ENCODE peak calls at places on chromosome 18, in five cellular contexts. One of them, this sample, is unnamed. For H3K4me1, the result is how much of the 10 kb centered on the place peaks cover.

GRCh38 chr18:48987821-48988220 is 37.1 kb upstream of the SMAD7 start:
- DNase-seq in ovary: no peak
- DNase-seq in right atrium auricular region: no peak
- DNase-seq in tibial artery: no peak
- DNase-seq in mucosa of descending colon: no peak
- DNase-seq in this sample: no peak

GRCh38 chr18:23752796-23753195 is 63.5 kb downstream of the LAMA3 start:
- DNase-seq in tibial artery: no peak
- DNase-seq in ovary: no peak
- DNase-seq in right atrium auricular region: no peak
- DNase-seq in mucosa of descending colon: no peak
- DNase-seq in this sample: no peak

GRCh38 chr18:4017479-4017878 is 437.6 kb downstream of the DLGAP1 start:
- DNase-seq in ovary: no peak
- DNase-seq in mucosa of descending colon: no peak
- DNase-seq in right atrium auricular region: no peak
- DNase-seq in tibial artery: no peak
- DNase-seq in this sample: no peak

GRCh38 chr18:49843778-49844625 is 30.7 kb upstream of the ACAA2 start:
- DNase-seq in mucosa of descending colon: no peak
- DNase-seq in tibial artery: no peak
- DNase-seq in ovary: no peak
- DNase-seq in right atrium auricular region: peak
- DNase-seq in this sample: peak

GRCh38 chr18:63953811-63954210 is 4.7 kb downstream of the HMSD start:
- DNase-seq in tibial artery: no peak
- DNase-seq in right atrium auricular region: no peak
- DNase-seq in mucosa of descending colon: no peak
- DNase-seq in ovary: no peak
- DNase-seq in this sample: no peak

GRCh38 chr18:77070627-77071026 is 62.0 kb downstream of the MBP start:
- DNase-seq in right atrium auricular region: no peak
- DNase-seq in mucosa of descending colon: no peak
- DNase-seq in ovary: no peak
- DNase-seq in tibial artery: no peak
- DNase-seq in this sample: no peak

GRCh38 chr18:22667616-22668422 is 250.1 kb upstream of the CTAGE1 start:
- DNase-seq in mucosa of descending colon: no peak
- DNase-seq in tibial artery: no peak
- DNase-seq in ovary: no peak
- DNase-seq in right atrium auricular region: no peak
- DNase-seq in this sample: no peak

GRCh38 chr18:60980422-60981005 is 352.7 kb upstream of the CDH20 start:
- DNase-seq in ovary: no peak
- DNase-seq in tibial artery: no peak
- DNase-seq in mucosa of descending colon: no peak
- DNase-seq in right atrium auricular region: no peak
- DNase-seq in this sample: no peak

GRCh38 chr18:7940976-7941375 is 373.9 kb downstream of the PTPRM start:
- DNase-seq in mucosa of descending colon: no peak
- DNase-seq in tibial artery: no peak
- DNase-seq in ovary: no peak
- DNase-seq in right atrium auricular region: no peak
- DNase-seq in this sample: no peak

GRCh38 chr18:70205421-70206397 is at the start of gene RTTN:
- DNase-seq in mucosa of descending colon: peak
- DNase-seq in tibial artery: peak
- DNase-seq in right atrium auricular region: peak
- DNase-seq in ovary: peak
- DNase-seq in this sample: peak

DNA sequence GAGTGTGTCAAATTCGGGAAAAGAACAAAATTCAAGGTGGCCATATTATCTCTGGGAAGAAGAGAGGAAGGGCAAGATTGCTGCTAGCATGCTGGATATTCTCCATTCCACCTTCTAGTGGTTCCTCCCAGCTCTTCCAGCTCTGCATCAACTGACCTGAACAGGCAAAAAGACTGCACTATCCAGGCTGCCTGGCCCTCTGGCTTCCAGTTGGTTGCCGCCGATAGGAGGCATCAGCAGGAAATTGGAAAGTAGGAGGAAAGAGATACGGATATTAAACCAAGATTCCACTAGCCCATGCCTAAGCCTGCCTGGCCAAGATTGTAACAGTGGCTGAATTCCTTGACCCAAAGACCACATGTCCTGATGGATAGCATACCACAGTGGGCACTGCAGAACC is 1.7 kb upstream of the RTTN start:
- DNase-seq in mucosa of descending colon: no peak
- DNase-seq in ovary: no peak
- DNase-seq in right atrium auricular region: no peak
- DNase-seq in tibial artery: no peak
- DNase-seq in this sample: no peak
- TF ChIP-seq CTCF in mucosa of descending colon: no peak
- TF ChIP-seq CTCF in ovary: no peak
- TF ChIP-seq CTCF in right atrium auricular region: no peak
- TF ChIP-seq CTCF in tibial artery: no peak
- TF ChIP-seq CTCF in this sample: no peak

GRCh38 chr18:13316066-13316465 is 97.5 kb downstream of the LDLRAD4 start:
- DNase-seq in tibial artery: no peak
- DNase-seq in ovary: no peak
- DNase-seq in right atrium auricular region: no peak
- DNase-seq in mucosa of descending colon: no peak
- DNase-seq in this sample: no peak
- H3K4me1 ChIP-seq in tibial artery: under half
- H3K4me1 ChIP-seq in ovary: under half
- H3K4me1 ChIP-seq in right atrium auricular region: under half
- H3K4me1 ChIP-seq in mucosa of descending colon: under half
- H3K4me1 ChIP-seq in this sample: under half

GRCh38 chr18:25141796-25142365 is 210.1 kb downstream of the ZNF521 start:
- DNase-seq in mucosa of descending colon: no peak
- DNase-seq in ovary: no peak
- DNase-seq in right atrium auricular region: no peak
- DNase-seq in tibial artery: no peak
- DNase-seq in this sample: no peak
- TF ChIP-seq CTCF in mucosa of descending colon: no peak
- TF ChIP-seq CTCF in ovary: no peak
- TF ChIP-seq CTCF in right atrium auricular region: no peak
- TF ChIP-seq CTCF in tibial artery: no peak
- TF ChIP-seq CTCF in this sample: no peak

GRCh38 chr18:35123811-35124210 is 82.6 kb downstream of the MAPRE2 start:
- DNase-seq in ovary: no peak
- DNase-seq in mucosa of descending colon: no peak
- DNase-seq in right atrium auricular region: no peak
- DNase-seq in tibial artery: no peak
- DNase-seq in this sample: no peak
- H3K4me1 ChIP-seq in ovary: under half
- H3K4me1 ChIP-seq in mucosa of descending colon: under half
- H3K4me1 ChIP-seq in right atrium auricular region: under half
- H3K4me1 ChIP-seq in tibial artery: under half
- H3K4me1 ChIP-seq in this sample: under half

GRCh38 chr18:32891797-32892196 is 119.0 kb upstream of the KLHL14 start:
- DNase-seq in mucosa of descending colon: no peak
- DNase-seq in ovary: no peak
- DNase-seq in right atrium auricular region: no peak
- DNase-seq in tibial artery: no peak
- DNase-seq in this sample: no peak
- TF ChIP-seq CTCF in mucosa of descending colon: no peak
- TF ChIP-seq CTCF in ovary: no peak
- TF ChIP-seq CTCF in right atrium auricular region: no peak
- TF ChIP-seq CTCF in tibial artery: no peak
- TF ChIP-seq CTCF in this sample: no peak

GRCh38 chr18:62531931-62532330 is 9.1 kb downstream of the ZCCHC2 start:
- DNase-seq in mucosa of descending colon: no peak
- DNase-seq in ovary: no peak
- DNase-seq in right atrium auricular region: no peak
- DNase-seq in tibial artery: no peak
- DNase-seq in this sample: no peak
- H3K4me1 ChIP-seq in mucosa of descending colon: under half
- H3K4me1 ChIP-seq in ovary: under half
- H3K4me1 ChIP-seq in right atrium auricular region: under half
- H3K4me1 ChIP-seq in tibial artery: under half
- H3K4me1 ChIP-seq in this sample: under half

DNA sequence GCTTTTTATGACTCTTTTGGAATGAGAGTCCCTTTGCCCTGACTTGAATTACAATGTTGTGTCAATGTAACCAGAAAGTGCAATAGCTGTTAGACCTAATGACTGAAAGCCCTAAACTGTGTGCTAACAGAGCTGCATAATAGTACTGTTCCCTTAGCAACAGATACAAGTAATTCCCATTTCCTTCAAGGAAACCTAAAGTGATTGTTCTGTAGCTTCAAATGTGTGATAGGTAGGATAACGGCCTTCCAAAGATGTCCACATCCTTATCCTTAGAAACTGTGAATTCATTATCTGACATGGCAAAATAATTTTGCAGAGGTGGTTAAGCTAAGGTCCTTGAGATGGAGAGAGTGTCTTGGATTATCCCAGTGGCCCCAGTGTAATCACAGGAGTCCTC is 134.4 kb downstream of the L3MBTL4 start:
- DNase-seq in tibial artery: no peak
- DNase-seq in ovary: no peak
- DNase-seq in right atrium auricular region: no peak
- DNase-seq in mucosa of descending colon: no peak
- DNase-seq in this sample: no peak
- TF ChIP-seq CTCF in tibial artery: no peak
- TF ChIP-seq CTCF in ovary: no peak
- TF ChIP-seq CTCF in right atrium auricular region: no peak
- TF ChIP-seq CTCF in mucosa of descending colon: no peak
- TF ChIP-seq CTCF in this sample: no peak

This sample was measured in colonic mucosa.